ENCODE peak calls at places on chromosome 10, in nine cellular contexts. D is AG04450, W is astrocyte of the spinal cord, S is AG09319, P is Peyer's patch, Z is BJ, V is choroid plexus epithelial cell, F is lower lobe of right lung, I is left ventricle myocardium inferior. M is an unnamed sample.
A peak's percentile ranks its signal among the peaks of the same experiment; 100 is the strongest.

GRCh38 chr10:127849896-127850295 is 42.8 kb downstream of the CLRN3 start:
- DNase-seq in D (no peak), W (no peak), S (no peak), P (no peak), Z (no peak), V (no peak), F (no peak), I (no peak), M (no peak)

GRCh38 chr10:127353544-127353943 is 157.2 kb upstream of the INSYN2A start:
- DNase-seq in D (no peak), W (no peak), S (no peak), P (no peak), Z (no peak), V (no peak), F (no peak), I (no peak), M (no peak)

GRCh38 chr10:6009961-6010360 is 32.6 kb upstream of the IL15RA start:
- DNase-seq in D (no peak), W (no peak), S (no peak), P (no peak), Z (no peak), V (peak; percentile 21), F (no peak), I (no peak), M (no peak)

GRCh38 chr10:109914966-109915365 is 8.3 kb downstream of the XPNPEP1 start:
- DNase-seq in D (peak; percentile 79), W (peak; percentile 92), S (no peak), P (no peak), Z (no peak), V (peak; percentile 93), F (no peak), I (no peak), M (no peak)

GRCh38 chr10:4840151-4840550 is 14.1 kb downstream of the AKR1E2 start:
- DNase-seq in D (no peak), W (no peak), S (no peak), P (no peak), Z (no peak), V (no peak), F (no peak), I (no peak), M (no peak)

GRCh38 chr10:59622320-59622901 is 87.2 kb downstream of the SLC16A9 start:
- DNase-seq in D (peak; percentile 11), W (peak; percentile 71), S (peak; percentile 5), P (no peak), Z (no peak), V (peak; percentile 81), F (peak; percentile 57), I (no peak), M (peak; percentile 54)

GRCh38 chr10:55310143-55310542 is 509.1 kb upstream of the PCDH15 start:
- DNase-seq in D (no peak), W (no peak), S (no peak), P (no peak), Z (no peak), V (no peak), F (no peak), I (no peak), M (no peak)

GRCh38 chr10:35453855-35454532 is 117.7 kb downstream of the CCNY start:
- DNase-seq in D (no peak), W (no peak), S (no peak), P (no peak), Z (no peak), V (peak; percentile 76), F (no peak), I (no peak), M (no peak)

GRCh38 chr10:8050561-8051108 is 3.9 kb upstream of the GATA3 start:
- DNase-seq in D (no peak), W (peak; percentile 48), S (no peak), P (peak; percentile 72), Z (no peak), V (peak; percentile 42), F (no peak), I (no peak), M (no peak)

GRCh38 chr10:66654861-66655260 is 271.0 kb upstream of the LRRTM3 start:
- DNase-seq in D (no peak), W (no peak), S (no peak), P (no peak), Z (no peak), V (peak; percentile 2), F (no peak), I (no peak), M (no peak)
- TF ChIP-seq CTCF in D (no peak), W (no peak), S (no peak), P (no peak), Z (no peak), V (no peak), F (no peak), I (no peak), M (no peak)

GRCh38 chr10:24396396-24396795 is 187.5 kb downstream of the KIAA1217 start:
- DNase-seq in D (no peak), W (no peak), S (no peak), P (no peak), Z (no peak), V (peak; percentile 32), F (no peak), I (no peak), M (no peak)
- TF ChIP-seq CTCF in D (peak; percentile 33), W (peak; percentile 33), S (peak; percentile 16), P (no peak), Z (peak; percentile 31), V (peak; percentile 51), F (no peak), I (peak; percentile 21), M (no peak)

GRCh38 chr10:75922435-75922834 is 491.0 kb downstream of the LRMDA start:
- DNase-seq in D (no peak), W (no peak), S (no peak), P (no peak), Z (no peak), V (peak; percentile 16), F (no peak), I (no peak), M (no peak)
- TF ChIP-seq CTCF in D (peak; percentile 6), W (peak; percentile 39), S (peak; percentile 28), P (no peak), Z (peak; percentile 27), V (peak; percentile 44), F (peak; percentile 23), I (peak; percentile 40), M (no peak)

DNA sequence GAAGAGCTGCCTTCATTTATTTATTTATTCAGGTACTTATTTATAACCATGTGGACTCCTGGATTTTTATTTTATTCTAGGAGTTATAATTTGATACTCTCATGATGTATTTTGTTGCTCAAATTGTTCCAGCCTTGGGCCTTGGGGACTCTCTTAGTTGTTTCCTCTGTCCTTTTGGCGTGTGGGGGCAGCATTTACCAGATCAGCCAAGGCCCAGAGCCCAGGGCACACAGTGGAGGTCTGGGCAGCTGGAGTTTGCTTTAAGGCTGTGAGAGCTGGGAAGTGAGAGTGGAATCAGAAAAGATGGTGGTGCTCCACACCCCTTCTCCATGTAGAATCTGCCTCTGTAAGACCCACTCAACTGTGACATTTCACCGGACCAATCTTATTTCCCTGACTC is 398.9 kb downstream of the RPS24 start:
- DNase-seq in D (no peak), W (no peak), S (no peak), P (no peak), Z (no peak), V (peak; percentile 31), F (no peak), I (no peak), M (no peak)
- TF ChIP-seq CTCF in D (peak; percentile 15), W (no peak), S (peak; percentile 6), P (no peak), Z (peak; percentile 26), V (peak; percentile 36), F (no peak), I (peak; percentile 19), M (no peak)

GRCh38 chr10:97844672-97845071 is 5.0 kb upstream of the GOLGA7B start:
- DNase-seq in D (no peak), W (no peak), S (no peak), P (no peak), Z (no peak), V (no peak), F (no peak), I (no peak), M (no peak)

GRCh38 chr10:97843296-97843671 is 6.4 kb upstream of the GOLGA7B start:
- DNase-seq in D (no peak), W (no peak), S (no peak), P (no peak), Z (no peak), V (no peak), F (no peak), I (no peak), M (no peak)

DNA sequence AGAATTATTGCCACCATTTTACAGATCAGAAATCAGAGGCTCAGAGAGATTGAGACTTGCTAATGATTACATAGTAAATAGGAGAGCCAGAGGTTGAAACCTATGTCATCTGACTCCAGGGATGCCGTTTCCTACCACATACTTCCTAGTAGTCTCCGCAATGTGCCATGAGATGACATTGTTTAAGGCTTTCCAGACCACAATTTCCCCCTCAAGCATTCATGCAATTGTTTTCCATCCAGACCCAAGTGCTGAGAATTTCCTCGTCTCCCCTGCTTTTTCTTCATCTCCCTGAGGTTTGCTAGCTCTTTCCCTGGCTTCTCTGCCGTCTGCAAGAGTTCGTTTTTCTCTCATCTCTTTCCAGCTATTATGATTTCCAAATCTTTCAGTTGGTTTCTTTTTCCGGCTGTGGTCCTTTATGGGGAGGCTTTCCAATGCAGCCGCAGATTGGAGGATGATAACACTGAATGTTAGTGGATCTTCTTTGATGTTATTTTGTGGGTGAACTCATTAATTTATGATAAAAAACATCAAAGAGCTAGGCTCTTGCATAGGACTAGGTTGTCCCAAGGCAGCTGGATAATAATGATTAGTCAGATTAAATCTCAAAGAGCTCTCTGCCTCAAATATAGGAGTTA is 6.9 kb upstream of the GOLGA7B start:
- DNase-seq in D (no peak), W (no peak), S (no peak), P (no peak), Z (no peak), V (no peak), F (no peak), I (no peak), M (no peak)
- TF ChIP-seq CTCF in D (no peak), W (no peak), S (no peak), P (no peak), Z (no peak), V (no peak), F (no peak), I (no peak), M (no peak)

GRCh38 chr10:107552963-107553362 is 388.5 kb upstream of the SORCS1 start:
- DNase-seq in D (no peak), W (no peak), S (no peak), P (no peak), Z (no peak), V (no peak), F (no peak), I (no peak), M (no peak)
- TF ChIP-seq CTCF in D (no peak), W (no peak), S (no peak), P (no peak), Z (no peak), V (no peak), F (no peak), I (no peak), M (no peak)

GRCh38 chr10:133282846-133283390 is 6.2 kb upstream of the ADAM8 start:
- DNase-seq in D (no peak), W (no peak), S (no peak), P (no peak), Z (no peak), V (no peak), F (no peak), I (no peak), M (no peak)
- TF ChIP-seq CTCF in D (no peak), W (no peak), S (no peak), P (no peak), Z (no peak), V (no peak), F (no peak), I (no peak), M (no peak)

GRCh38 chr10:125112697-125113494 is 47.5 kb downstream of the CTBP2 start:
- DNase-seq in D (no peak), W (peak; percentile 39), S (no peak), P (no peak), Z (no peak), V (peak; percentile 39), F (no peak), I (no peak), M (no peak)
- TF ChIP-seq CTCF in D (no peak), W (no peak), S (no peak), P (no peak), Z (no peak), V (no peak), F (no peak), I (no peak), M (no peak)